ENCODE peak calls at places on chromosome 10, in nine cellular contexts. One of them, this sample, is unnamed. For H3K27me3, the result is how much of the 10 kb centered on the place peaks cover.

GRCh38 chr10:91672021-91672608 is 39.2 kb upstream of the PPP1R3C start:
- DNase-seq in upper lobe of left lung: no peak
- DNase-seq in ovary: no peak
- DNase-seq in spleen: no peak
- DNase-seq in left ventricle myocardium inferior: no peak
- DNase-seq in heart left ventricle: no peak
- DNase-seq in AG04450: peak
- DNase-seq in keratinocyte: no peak
- DNase-seq in tibial artery: no peak
- DNase-seq in this sample: no peak

GRCh38 chr10:132328738-132329137 is 3.3 kb upstream of the LRRC27 start:
- DNase-seq in heart left ventricle: peak
- DNase-seq in ovary: no peak
- DNase-seq in keratinocyte: no peak
- DNase-seq in AG04450: no peak
- DNase-seq in upper lobe of left lung: no peak
- DNase-seq in tibial artery: no peak
- DNase-seq in spleen: peak
- DNase-seq in left ventricle myocardium inferior: peak
- DNase-seq in this sample: no peak

GRCh38 chr10:6918305-6918704 is 338.2 kb upstream of the PRKCQ start:
- DNase-seq in heart left ventricle: peak
- DNase-seq in ovary: no peak
- DNase-seq in spleen: peak
- DNase-seq in left ventricle myocardium inferior: no peak
- DNase-seq in AG04450: no peak
- DNase-seq in tibial artery: peak
- DNase-seq in keratinocyte: no peak
- DNase-seq in upper lobe of left lung: no peak
- DNase-seq in this sample: no peak

GRCh38 chr10:8048281-8049008 is 6.0 kb upstream of the GATA3 start:
- DNase-seq in ovary: no peak
- DNase-seq in left ventricle myocardium inferior: no peak
- DNase-seq in upper lobe of left lung: peak
- DNase-seq in tibial artery: no peak
- DNase-seq in AG04450: no peak
- DNase-seq in keratinocyte: no peak
- DNase-seq in spleen: no peak
- DNase-seq in heart left ventricle: no peak
- DNase-seq in this sample: no peak

GRCh38 chr10:110488124-110488681 is 9.5 kb upstream of the DUSP5 start:
- DNase-seq in spleen: no peak
- DNase-seq in AG04450: no peak
- DNase-seq in left ventricle myocardium inferior: no peak
- DNase-seq in ovary: no peak
- DNase-seq in upper lobe of left lung: no peak
- DNase-seq in keratinocyte: no peak
- DNase-seq in tibial artery: no peak
- DNase-seq in heart left ventricle: no peak
- DNase-seq in this sample: no peak

GRCh38 chr10:73639286-73639685 is 2.0 kb downstream of the MYOZ1 start:
- DNase-seq in tibial artery: no peak
- DNase-seq in AG04450: no peak
- DNase-seq in left ventricle myocardium inferior: no peak
- DNase-seq in heart left ventricle: no peak
- DNase-seq in upper lobe of left lung: no peak
- DNase-seq in spleen: no peak
- DNase-seq in ovary: no peak
- DNase-seq in keratinocyte: no peak
- DNase-seq in this sample: no peak

GRCh38 chr10:5873515-5873995 is 16.1 kb downstream of the ANKRD16 start:
- DNase-seq in ovary: peak
- DNase-seq in upper lobe of left lung: no peak
- DNase-seq in keratinocyte: no peak
- DNase-seq in AG04450: peak
- DNase-seq in left ventricle myocardium inferior: peak
- DNase-seq in tibial artery: peak
- DNase-seq in spleen: no peak
- DNase-seq in heart left ventricle: peak
- DNase-seq in this sample: no peak

GRCh38 chr10:96910488-96911395 is 78.6 kb downstream of the LCOR start:
- DNase-seq in AG04450: no peak
- DNase-seq in heart left ventricle: no peak
- DNase-seq in spleen: no peak
- DNase-seq in tibial artery: no peak
- DNase-seq in left ventricle myocardium inferior: no peak
- DNase-seq in keratinocyte: no peak
- DNase-seq in upper lobe of left lung: no peak
- DNase-seq in ovary: no peak
- DNase-seq in this sample: no peak

GRCh38 chr10:110648743-110649651 is 4.9 kb downstream of the RBM20 start:
- DNase-seq in keratinocyte: no peak
- DNase-seq in upper lobe of left lung: no peak
- DNase-seq in ovary: no peak
- DNase-seq in heart left ventricle: no peak
- DNase-seq in AG04450: no peak
- DNase-seq in left ventricle myocardium inferior: no peak
- DNase-seq in spleen: no peak
- DNase-seq in tibial artery: no peak
- DNase-seq in this sample: no peak

GRCh38 chr10:58856508-58857240 is 319.8 kb upstream of the PHYHIPL start:
- DNase-seq in heart left ventricle: peak
- DNase-seq in keratinocyte: peak
- DNase-seq in AG04450: peak
- DNase-seq in upper lobe of left lung: no peak
- DNase-seq in tibial artery: peak
- DNase-seq in ovary: no peak
- DNase-seq in left ventricle myocardium inferior: no peak
- DNase-seq in spleen: no peak
- DNase-seq in this sample: peak

GRCh38 chr10:110275140-110275729 is 29.5 kb downstream of the SMNDC1 start:
- DNase-seq in upper lobe of left lung: no peak
- DNase-seq in left ventricle myocardium inferior: no peak
- DNase-seq in keratinocyte: no peak
- DNase-seq in spleen: no peak
- DNase-seq in ovary: no peak
- DNase-seq in AG04450: no peak
- DNase-seq in heart left ventricle: no peak
- DNase-seq in tibial artery: no peak
- DNase-seq in this sample: no peak

GRCh38 chr10:78630944-78631838 is 437.6 kb upstream of the ZMIZ1 start:
- DNase-seq in spleen: no peak
- DNase-seq in heart left ventricle: peak
- DNase-seq in ovary: no peak
- DNase-seq in tibial artery: no peak
- DNase-seq in upper lobe of left lung: no peak
- DNase-seq in left ventricle myocardium inferior: peak
- DNase-seq in keratinocyte: no peak
- DNase-seq in AG04450: no peak
- DNase-seq in this sample: peak

GRCh38 chr10:76336213-76336963 is 905.0 kb downstream of the LRMDA start:
- DNase-seq in ovary: peak
- DNase-seq in AG04450: no peak
- DNase-seq in tibial artery: no peak
- DNase-seq in upper lobe of left lung: no peak
- DNase-seq in heart left ventricle: peak
- DNase-seq in spleen: no peak
- DNase-seq in keratinocyte: no peak
- DNase-seq in left ventricle myocardium inferior: no peak
- DNase-seq in this sample: no peak

GRCh38 chr10:20232079-20232478 is 415.8 kb downstream of the PLXDC2 start:
- DNase-seq in keratinocyte: no peak
- DNase-seq in AG04450: no peak
- DNase-seq in left ventricle myocardium inferior: no peak
- DNase-seq in heart left ventricle: no peak
- DNase-seq in ovary: no peak
- DNase-seq in upper lobe of left lung: no peak
- DNase-seq in tibial artery: no peak
- DNase-seq in spleen: no peak
- DNase-seq in this sample: no peak

GRCh38 chr10:16742165-16742960 is 74.9 kb downstream of the RSU1 start:
- DNase-seq in upper lobe of left lung: no peak
- DNase-seq in left ventricle myocardium inferior: no peak
- DNase-seq in spleen: no peak
- DNase-seq in tibial artery: no peak
- DNase-seq in keratinocyte: no peak
- DNase-seq in heart left ventricle: no peak
- DNase-seq in AG04450: no peak
- DNase-seq in ovary: no peak
- DNase-seq in this sample: no peak

GRCh38 chr10:123139521-123140163 is 3.9 kb downstream of the HMX3 start:
- DNase-seq in AG04450: no peak
- DNase-seq in ovary: no peak
- DNase-seq in spleen: no peak
- DNase-seq in keratinocyte: no peak
- DNase-seq in heart left ventricle: no peak
- DNase-seq in left ventricle myocardium inferior: no peak
- DNase-seq in tibial artery: no peak
- DNase-seq in upper lobe of left lung: no peak
- DNase-seq in this sample: no peak
- H3K27me3 ChIP-seq in AG04450: half or more
- H3K27me3 ChIP-seq in ovary: under half
- H3K27me3 ChIP-seq in spleen: half or more
- H3K27me3 ChIP-seq in keratinocyte: half or more
- H3K27me3 ChIP-seq in heart left ventricle: half or more
- H3K27me3 ChIP-seq in left ventricle myocardium inferior: half or more
- H3K27me3 ChIP-seq in tibial artery: half or more
- H3K27me3 ChIP-seq in upper lobe of left lung: half or more
- H3K27me3 ChIP-seq in this sample: half or more

DNA sequence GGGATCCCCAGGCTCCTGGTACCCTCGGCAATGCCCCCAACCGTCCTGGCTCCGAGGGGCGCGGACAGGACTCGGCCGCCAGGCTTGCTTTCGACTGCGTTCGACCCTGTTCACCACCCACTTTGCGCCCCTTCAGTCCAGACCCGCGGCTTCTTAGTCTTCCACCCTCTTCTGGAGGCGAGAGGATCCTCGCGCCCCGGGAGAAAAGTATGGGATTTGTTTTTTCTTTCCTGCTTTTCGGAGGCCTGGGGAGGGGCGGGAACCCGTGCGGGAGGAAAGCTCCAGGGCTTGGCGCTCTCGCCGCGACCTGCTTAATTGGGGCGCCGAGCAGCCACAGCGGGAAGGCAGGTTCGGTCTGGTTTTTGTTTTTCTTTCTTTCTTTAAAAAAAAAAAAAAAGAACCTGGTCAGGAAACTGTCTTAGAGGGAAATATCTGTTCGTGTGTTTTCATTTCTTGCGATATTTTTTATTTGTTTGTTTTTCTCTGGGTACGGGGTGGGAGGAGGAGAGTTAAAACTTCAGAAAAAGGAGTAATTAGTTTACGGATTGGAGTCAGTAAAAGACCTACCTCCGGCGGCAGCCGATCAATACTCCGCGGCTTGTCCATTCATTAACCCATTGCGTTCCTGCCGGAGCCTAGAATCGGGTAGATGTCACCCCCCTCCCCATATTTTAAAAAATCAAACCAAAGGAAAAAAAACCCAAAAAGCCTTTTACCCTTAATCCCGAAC is 1.6 kb downstream of the EMX2 start:
- DNase-seq in spleen: no peak
- DNase-seq in heart left ventricle: no peak
- DNase-seq in ovary: no peak
- DNase-seq in tibial artery: no peak
- DNase-seq in left ventricle myocardium inferior: no peak
- DNase-seq in keratinocyte: no peak
- DNase-seq in AG04450: no peak
- DNase-seq in upper lobe of left lung: peak
- DNase-seq in this sample: no peak
- H3K27me3 ChIP-seq in spleen: half or more
- H3K27me3 ChIP-seq in heart left ventricle: half or more
- H3K27me3 ChIP-seq in ovary: under half
- H3K27me3 ChIP-seq in tibial artery: half or more
- H3K27me3 ChIP-seq in left ventricle myocardium inferior: half or more
- H3K27me3 ChIP-seq in keratinocyte: under half
- H3K27me3 ChIP-seq in AG04450: half or more
- H3K27me3 ChIP-seq in upper lobe of left lung: under half
- H3K27me3 ChIP-seq in this sample: under half

GRCh38 chr10:100781145-100781665 is 35.8 kb downstream of the PAX2 start:
- DNase-seq in left ventricle myocardium inferior: no peak
- DNase-seq in ovary: no peak
- DNase-seq in keratinocyte: no peak
- DNase-seq in tibial artery: no peak
- DNase-seq in upper lobe of left lung: no peak
- DNase-seq in heart left ventricle: no peak
- DNase-seq in spleen: no peak
- DNase-seq in AG04450: no peak
- DNase-seq in this sample: no peak
- H3K27me3 ChIP-seq in left ventricle myocardium inferior: half or more
- H3K27me3 ChIP-seq in ovary: under half
- H3K27me3 ChIP-seq in keratinocyte: under half
- H3K27me3 ChIP-seq in tibial artery: under half
- H3K27me3 ChIP-seq in upper lobe of left lung: under half
- H3K27me3 ChIP-seq in heart left ventricle: under half
- H3K27me3 ChIP-seq in spleen: under half
- H3K27me3 ChIP-seq in AG04450: under half
- H3K27me3 ChIP-seq in this sample: under half

GRCh38 chr10:126926568-126926967 is 21.3 kb downstream of the DOCK1 start:
- DNase-seq in left ventricle myocardium inferior: no peak
- DNase-seq in keratinocyte: no peak
- DNase-seq in upper lobe of left lung: no peak
- DNase-seq in heart left ventricle: no peak
- DNase-seq in ovary: no peak
- DNase-seq in AG04450: no peak
- DNase-seq in tibial artery: no peak
- DNase-seq in spleen: peak
- DNase-seq in this sample: no peak

GRCh38 chr10:126924180-126924914 is 19.1 kb downstream of the DOCK1 start:
- DNase-seq in AG04450: no peak
- DNase-seq in tibial artery: no peak
- DNase-seq in ovary: no peak
- DNase-seq in spleen: no peak
- DNase-seq in upper lobe of left lung: no peak
- DNase-seq in keratinocyte: no peak
- DNase-seq in left ventricle myocardium inferior: no peak
- DNase-seq in heart left ventricle: no peak
- DNase-seq in this sample: no peak

GRCh38 chr10:126927799-126928198 is 22.6 kb downstream of the DOCK1 start:
- DNase-seq in left ventricle myocardium inferior: no peak
- DNase-seq in ovary: no peak
- DNase-seq in spleen: no peak
- DNase-seq in AG04450: no peak
- DNase-seq in heart left ventricle: no peak
- DNase-seq in upper lobe of left lung: no peak
- DNase-seq in tibial artery: no peak
- DNase-seq in keratinocyte: no peak
- DNase-seq in this sample: no peak

GRCh38 chr10:126921974-126922525 is 16.8 kb downstream of the DOCK1 start:
- DNase-seq in AG04450: peak
- DNase-seq in spleen: no peak
- DNase-seq in heart left ventricle: no peak
- DNase-seq in tibial artery: peak
- DNase-seq in keratinocyte: no peak
- DNase-seq in upper lobe of left lung: no peak
- DNase-seq in ovary: no peak
- DNase-seq in left ventricle myocardium inferior: no peak
- DNase-seq in this sample: no peak

DNA sequence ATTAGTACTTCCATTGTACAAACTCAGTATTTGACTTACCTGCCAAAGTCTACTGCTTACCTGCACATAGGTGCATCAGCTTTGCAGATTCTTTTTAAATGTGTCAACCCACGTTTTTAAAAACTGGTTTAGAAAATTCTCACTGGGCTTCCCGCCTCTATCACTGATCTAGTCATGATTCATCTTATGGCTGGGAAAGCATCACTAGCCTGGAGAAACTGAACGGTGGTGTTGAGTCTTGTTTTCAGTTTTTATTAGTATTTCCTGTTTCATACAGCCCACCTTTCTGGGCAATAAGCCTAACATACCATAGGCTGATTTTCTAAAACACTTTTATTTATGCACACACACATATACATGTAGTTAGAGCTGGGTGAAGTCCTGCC is 19.7 kb downstream of the DOCK1 start:
- DNase-seq in tibial artery: no peak
- DNase-seq in ovary: no peak
- DNase-seq in spleen: no peak
- DNase-seq in upper lobe of left lung: no peak
- DNase-seq in AG04450: no peak
- DNase-seq in keratinocyte: no peak
- DNase-seq in left ventricle myocardium inferior: no peak
- DNase-seq in heart left ventricle: no peak
- DNase-seq in this sample: no peak
- H3K27me3 ChIP-seq in tibial artery: under half
- H3K27me3 ChIP-seq in ovary: under half
- H3K27me3 ChIP-seq in spleen: under half
- H3K27me3 ChIP-seq in upper lobe of left lung: under half
- H3K27me3 ChIP-seq in AG04450: under half
- H3K27me3 ChIP-seq in keratinocyte: under half
- H3K27me3 ChIP-seq in left ventricle myocardium inferior: under half
- H3K27me3 ChIP-seq in heart left ventricle: under half
- H3K27me3 ChIP-seq in this sample: under half

This sample was measured in kidney epithelial cell.